ENCODE peak calls at places on chromosomes 3 and 15, in six cellular contexts. L is endothelial cell of umbilical vein, P is breast epithelium, K is K562, N is esophagus muscularis mucosa, Z is transverse colon. B is an unnamed sample.

GRCh38 chr15:79977431-79977940 is 6.5 kb upstream of the BCL2A1 start:
- DNase-seq in L (no peak), P (no peak), K (peak; percentile 38), N (no peak), Z (peak; percentile 14), B (no peak)

GRCh38 chr3:181176610-181177009 is 187.1 kb upstream of the DNAJC19 start:
- DNase-seq in L (peak; percentile 79), P (peak; percentile 76), K (peak; percentile 4), N (no peak), Z (peak; percentile 43), B (no peak)

GRCh38 chr15:25739687-25740121 is 123.4 kb downstream of the ATP10A start:
- DNase-seq in L (no peak), P (no peak), K (no peak), N (peak; percentile 89), Z (no peak), B (peak; percentile 77)

GRCh38 chr3:107525954-107526305 is 3.2 kb downstream of the BBX start:
- DNase-seq in L (no peak), P (no peak), K (no peak), N (no peak), Z (no peak), B (no peak)

GRCh38 chr3:109460961-109461360 is 123.6 kb upstream of the DPPA4 start:
- DNase-seq in L (no peak), P (no peak), K (no peak), N (no peak), Z (no peak), B (no peak)

GRCh38 chr15:67059127-67059553 is 6.3 kb upstream of the SMAD3 start:
- DNase-seq in L (no peak), P (no peak), K (no peak), N (no peak), Z (peak; percentile 57), B (no peak)

GRCh38 chr3:193403307-193403706 is 24.8 kb upstream of the ATP13A5 start:
- DNase-seq in L (no peak), P (no peak), K (no peak), N (no peak), Z (no peak), B (no peak)

GRCh38 chr3:45943207-45943846 is at the start of gene CXCR6:
- DNase-seq in L (no peak), P (no peak), K (no peak), N (no peak), Z (peak; percentile 19), B (no peak)

GRCh38 chr3:127040216-127040615 is 57.3 kb downstream of the PLXNA1 start:
- DNase-seq in L (no peak), P (no peak), K (no peak), N (no peak), Z (no peak), B (no peak)

GRCh38 chr15:101255615-101256350 is 3.9 kb upstream of the CHSY1 start:
- DNase-seq in L (peak; percentile 94), P (no peak), K (peak; percentile 81), N (no peak), Z (no peak), B (no peak)

GRCh38 chr3:122646146-122646988 is 34.3 kb upstream of the PARP14 start:
- DNase-seq in L (no peak), P (no peak), K (no peak), N (peak; percentile 42), Z (no peak), B (no peak)

GRCh38 chr3:71104090-71104489 is 479.4 kb downstream of the FOXP1 start:
- DNase-seq in L (peak; percentile 59), P (no peak), K (no peak), N (no peak), Z (no peak), B (no peak)

GRCh38 chr3:168655591-168655990 is 559.9 kb upstream of the GOLIM4 start:
- DNase-seq in L (no peak), P (no peak), K (no peak), N (no peak), Z (no peak), B (no peak)

GRCh38 chr15:48644498-48644826 is 1.0 kb downstream of the FBN1 start:
- DNase-seq in L (peak; percentile 55), P (no peak), K (no peak), N (no peak), Z (no peak), B (no peak)

GRCh38 chr15:48084759-48085420 is 35.9 kb upstream of the SLC24A5 start:
- DNase-seq in L (peak; percentile 18), P (no peak), K (no peak), N (no peak), Z (no peak), B (no peak)

GRCh38 chr15:53869044-53869805 is 109.0 kb upstream of the UNC13C start:
- DNase-seq in L (no peak), P (no peak), K (no peak), N (no peak), Z (no peak), B (no peak)

GRCh38 chr15:68633181-68634121 is 54.7 kb downstream of the CORO2B start:
- DNase-seq in L (no peak), P (no peak), K (no peak), N (no peak), Z (no peak), B (no peak)

GRCh38 chr3:63993653-63994079 is 29.6 kb downstream of the PSMD6 start:
- DNase-seq in L (peak; percentile 71), P (peak; percentile 60), K (peak; percentile 48), N (no peak), Z (peak; percentile 68), B (no peak)

GRCh38 chr3:143970773-143971366 is 753 bp upstream of the DIPK2A start:
- DNase-seq in L (peak; percentile 74), P (peak; percentile 56), K (peak; percentile 59), N (peak; percentile 92), Z (peak; percentile 46), B (no peak)

GRCh38 chr3:45564172-45564571 is 30.4 kb upstream of the LIMD1 start:
- DNase-seq in L (no peak), P (no peak), K (no peak), N (no peak), Z (no peak), B (no peak)

GRCh38 chr3:79103305-79103704 is 664.5 kb downstream of the ROBO1 start:
- DNase-seq in L (no peak), P (no peak), K (no peak), N (no peak), Z (no peak), B (no peak)

GRCh38 chr3:62818347-62818746 is 56.9 kb downstream of the CADPS start:
- DNase-seq in L (no peak), P (no peak), K (no peak), N (no peak), Z (no peak), B (no peak)

GRCh38 chr3:188769833-188770232 is 401.9 kb upstream of the TPRG1 start:
- DNase-seq in L (no peak), P (no peak), K (no peak), N (no peak), Z (no peak), B (no peak)
- H3K4me3 ChIP-seq in L (no peak overlapping the region), P (no peak overlapping the region), K (no peak overlapping the region), N (no peak overlapping the region), Z (no peak overlapping the region), B (no peak overlapping the region)

GRCh38 chr3:17974206-17974841 is 231.9 kb upstream of the TBC1D5 start:
- DNase-seq in L (no peak), P (no peak), K (no peak), N (no peak), Z (no peak), B (no peak)

GRCh38 chr3:17982211-17982880 is 239.9 kb upstream of the TBC1D5 start:
- DNase-seq in L (no peak), P (no peak), K (no peak), N (no peak), Z (no peak), B (no peak)

GRCh38 chr3:17983106-17983505 is 240.7 kb upstream of the TBC1D5 start:
- DNase-seq in L (no peak), P (no peak), K (no peak), N (no peak), Z (no peak), B (no peak)

GRCh38 chr3:17979248-17979647 is 236.8 kb upstream of the TBC1D5 start:
- DNase-seq in L (no peak), P (no peak), K (no peak), N (no peak), Z (peak; percentile 8), B (no peak)

GRCh38 chr3:17979911-17980310 is 237.5 kb upstream of the TBC1D5 start:
- DNase-seq in L (no peak), P (no peak), K (no peak), N (no peak), Z (no peak), B (no peak)
- TF ChIP-seq POLR2A in L (no peak), P (no peak), K (no peak), N (no peak), Z (no peak), B (no peak)

DNA sequence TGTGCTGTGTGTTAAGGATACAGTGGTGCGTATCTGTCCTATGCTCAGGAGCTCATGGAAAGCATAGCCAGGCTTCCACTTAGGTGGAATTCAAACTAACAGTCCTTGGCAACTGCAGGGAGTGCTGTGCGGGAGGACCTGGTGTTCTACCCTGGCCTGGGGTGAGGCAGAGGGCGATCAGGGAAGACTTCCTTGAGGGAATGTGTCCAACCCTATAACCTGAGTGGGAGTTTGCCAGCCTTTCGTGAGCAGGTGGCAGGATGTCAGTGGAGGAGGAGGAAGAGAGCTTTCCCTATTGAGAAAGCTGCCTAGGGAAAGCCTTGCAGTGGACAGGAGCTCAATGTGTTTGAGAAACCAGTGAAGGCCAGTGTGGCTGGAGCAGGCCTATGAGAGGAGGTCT is 271.1 kb upstream of the C2CD4B start:
- DNase-seq in L (no peak), P (no peak), K (no peak), N (no peak), Z (peak; percentile 19), B (no peak)
- TF ChIP-seq POLR2AphosphoS5 in L (no peak), P (no peak), K (no peak), N (no peak), Z (no peak), B (no peak)

DNA sequence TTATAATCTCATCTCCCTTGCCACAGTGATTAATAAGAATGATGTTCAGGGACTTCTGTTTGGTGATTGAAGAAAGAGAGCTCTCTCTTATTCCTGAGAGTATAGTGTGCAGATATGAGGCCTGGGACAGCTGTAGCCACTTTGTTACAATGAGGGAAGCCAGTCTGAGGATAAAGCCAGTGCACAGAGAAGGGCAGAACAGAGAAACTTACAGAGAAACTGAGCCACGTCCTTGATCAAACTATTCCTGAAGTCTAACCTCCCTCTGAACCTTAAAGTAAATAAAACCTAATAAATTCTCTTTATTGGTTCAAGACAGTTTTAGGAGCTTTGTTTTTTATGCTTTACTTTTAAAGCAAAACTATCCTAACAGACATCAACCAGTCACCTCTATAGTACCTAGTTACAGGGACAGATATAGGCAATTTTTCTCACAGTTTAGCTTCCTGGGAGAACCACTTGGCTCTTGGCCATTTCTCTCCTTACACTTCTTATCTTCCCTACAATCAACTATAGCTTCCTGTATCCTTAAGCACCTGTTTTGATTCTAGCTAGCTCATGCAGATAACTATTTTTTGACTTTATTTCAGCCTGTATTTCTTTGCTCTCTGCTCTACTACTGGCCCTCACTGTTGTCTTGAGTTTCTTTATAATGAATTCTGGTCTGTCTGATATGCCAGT is 284.4 kb downstream of the SHQ1 start:
- DNase-seq in L (no peak), P (no peak), K (no peak), N (no peak), Z (no peak), B (no peak)
- H3K4me3 ChIP-seq in L (no peak overlapping the region), P (no peak overlapping the region), K (no peak overlapping the region), N (no peak overlapping the region), Z (no peak overlapping the region), B (no peak overlapping the region)

DNA sequence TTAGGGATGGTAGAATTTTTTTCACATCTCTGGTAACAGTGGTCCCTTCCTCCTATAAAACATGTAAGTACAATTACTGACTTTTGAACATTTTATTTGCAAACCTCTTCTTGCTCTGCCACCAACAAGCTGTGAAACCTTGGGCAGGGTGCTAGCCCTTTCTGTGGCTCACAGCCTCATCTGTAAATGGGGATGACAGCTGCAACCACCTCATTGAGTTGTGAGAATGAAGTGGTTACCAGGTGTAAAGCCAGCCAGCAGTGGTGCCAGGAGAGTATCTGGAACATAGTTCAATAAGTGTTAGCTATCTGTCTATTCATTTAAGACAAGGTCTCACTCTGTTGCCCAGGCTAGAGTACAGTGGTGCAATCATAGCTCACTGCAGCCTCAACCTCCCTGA is 278.1 kb downstream of the ERC2 start:
- DNase-seq in L (no peak), P (no peak), K (no peak), N (no peak), Z (no peak), B (no peak)
- TF ChIP-seq POLR2A in L (no peak), P (no peak), K (no peak), N (no peak), Z (no peak), B (no peak)